ENCODE peak calls at places on chromosomes 4 and X, in ten cellular contexts. One of them, this sample, is unnamed.

GRCh38 chr4:174826660-174827059 is 2.4 kb downstream of the GLRA3 start:
- DNase-seq in stimulated activated CD4-positive, alpha-beta T cell treated with anti-CD3 and anti-CD28 coated beads, Interleukin-15, amount 100 ng/mL, for 1 hour: no peak
- DNase-seq in mucosa of descending colon: no peak
- DNase-seq in GM10248: no peak
- DNase-seq in COR-L47: no peak
- DNase-seq in breast epithelium: no peak
- DNase-seq in brain microvascular endothelial cell: no peak
- DNase-seq in stimulated activated CD8-positive, alpha-beta memory T cell treated with anti-CD3 and anti-CD28 coated beads, Interleukin-4, amount 100 ng/mL, for 24 hours: no peak
- DNase-seq in NCI-H2029 treated with DMSO at 0.1 percent for 48 hours: no peak
- DNase-seq in GM23248: no peak
- DNase-seq in this sample: no peak

GRCh38 chr4:105092356-105092755 is 54.3 kb upstream of the TET2 start:
- DNase-seq in stimulated activated CD4-positive, alpha-beta T cell treated with anti-CD3 and anti-CD28 coated beads, Interleukin-15, amount 100 ng/mL, for 1 hour: no peak
- DNase-seq in mucosa of descending colon: peak
- DNase-seq in GM10248: no peak
- DNase-seq in COR-L47: peak
- DNase-seq in breast epithelium: no peak
- DNase-seq in brain microvascular endothelial cell: peak
- DNase-seq in stimulated activated CD8-positive, alpha-beta memory T cell treated with anti-CD3 and anti-CD28 coated beads, Interleukin-4, amount 100 ng/mL, for 24 hours: no peak
- DNase-seq in NCI-H2029 treated with DMSO at 0.1 percent for 48 hours: peak
- DNase-seq in GM23248: peak
- DNase-seq in this sample: no peak

GRCh38 chr4:97841512-97841911 is 301.8 kb downstream of the STPG2 start:
- DNase-seq in stimulated activated CD4-positive, alpha-beta T cell treated with anti-CD3 and anti-CD28 coated beads, Interleukin-15, amount 100 ng/mL, for 1 hour: no peak
- DNase-seq in mucosa of descending colon: no peak
- DNase-seq in GM10248: no peak
- DNase-seq in COR-L47: no peak
- DNase-seq in breast epithelium: no peak
- DNase-seq in brain microvascular endothelial cell: no peak
- DNase-seq in stimulated activated CD8-positive, alpha-beta memory T cell treated with anti-CD3 and anti-CD28 coated beads, Interleukin-4, amount 100 ng/mL, for 24 hours: no peak
- DNase-seq in NCI-H2029 treated with DMSO at 0.1 percent for 48 hours: no peak
- DNase-seq in GM23248: no peak
- DNase-seq in this sample: no peak

GRCh38 chr4:90603540-90603939 is 476.3 kb downstream of the CCSER1 start:
- DNase-seq in stimulated activated CD4-positive, alpha-beta T cell treated with anti-CD3 and anti-CD28 coated beads, Interleukin-15, amount 100 ng/mL, for 1 hour: no peak
- DNase-seq in mucosa of descending colon: no peak
- DNase-seq in GM10248: no peak
- DNase-seq in COR-L47: no peak
- DNase-seq in breast epithelium: no peak
- DNase-seq in brain microvascular endothelial cell: no peak
- DNase-seq in stimulated activated CD8-positive, alpha-beta memory T cell treated with anti-CD3 and anti-CD28 coated beads, Interleukin-4, amount 100 ng/mL, for 24 hours: no peak
- DNase-seq in NCI-H2029 treated with DMSO at 0.1 percent for 48 hours: no peak
- DNase-seq in GM23248: no peak
- DNase-seq in this sample: no peak

GRCh38 chr4:7328162-7328912 is 106.4 kb downstream of the PSAPL1 start:
- DNase-seq in stimulated activated CD4-positive, alpha-beta T cell treated with anti-CD3 and anti-CD28 coated beads, Interleukin-15, amount 100 ng/mL, for 1 hour: no peak
- DNase-seq in mucosa of descending colon: no peak
- DNase-seq in GM10248: no peak
- DNase-seq in COR-L47: no peak
- DNase-seq in breast epithelium: no peak
- DNase-seq in brain microvascular endothelial cell: no peak
- DNase-seq in stimulated activated CD8-positive, alpha-beta memory T cell treated with anti-CD3 and anti-CD28 coated beads, Interleukin-4, amount 100 ng/mL, for 24 hours: no peak
- DNase-seq in NCI-H2029 treated with DMSO at 0.1 percent for 48 hours: no peak
- DNase-seq in GM23248: no peak
- DNase-seq in this sample: no peak

GRCh38 chr4:57426779-57427395 is 316.7 kb upstream of the IGFBP7 start:
- DNase-seq in stimulated activated CD4-positive, alpha-beta T cell treated with anti-CD3 and anti-CD28 coated beads, Interleukin-15, amount 100 ng/mL, for 1 hour: no peak
- DNase-seq in mucosa of descending colon: peak
- DNase-seq in GM10248: peak
- DNase-seq in COR-L47: peak
- DNase-seq in breast epithelium: no peak
- DNase-seq in brain microvascular endothelial cell: peak
- DNase-seq in stimulated activated CD8-positive, alpha-beta memory T cell treated with anti-CD3 and anti-CD28 coated beads, Interleukin-4, amount 100 ng/mL, for 24 hours: no peak
- DNase-seq in NCI-H2029 treated with DMSO at 0.1 percent for 48 hours: peak
- DNase-seq in GM23248: peak
- DNase-seq in this sample: peak

GRCh38 chrX:3326721-3327120 is 19.7 kb downstream of the MXRA5 start:
- DNase-seq in stimulated activated CD4-positive, alpha-beta T cell treated with anti-CD3 and anti-CD28 coated beads, Interleukin-15, amount 100 ng/mL, for 1 hour: no peak
- DNase-seq in mucosa of descending colon: no peak
- DNase-seq in GM10248: no peak
- DNase-seq in COR-L47: no peak
- DNase-seq in breast epithelium: no peak
- DNase-seq in brain microvascular endothelial cell: no peak
- DNase-seq in stimulated activated CD8-positive, alpha-beta memory T cell treated with anti-CD3 and anti-CD28 coated beads, Interleukin-4, amount 100 ng/mL, for 24 hours: no peak
- DNase-seq in NCI-H2029 treated with DMSO at 0.1 percent for 48 hours: no peak
- DNase-seq in GM23248: peak
- DNase-seq in this sample: no peak

GRCh38 chr4:16226816-16227461 is 668 bp upstream of the TAPT1 start:
- DNase-seq in stimulated activated CD4-positive, alpha-beta T cell treated with anti-CD3 and anti-CD28 coated beads, Interleukin-15, amount 100 ng/mL, for 1 hour: peak
- DNase-seq in mucosa of descending colon: peak
- DNase-seq in GM10248: peak
- DNase-seq in COR-L47: peak
- DNase-seq in breast epithelium: peak
- DNase-seq in brain microvascular endothelial cell: peak
- DNase-seq in stimulated activated CD8-positive, alpha-beta memory T cell treated with anti-CD3 and anti-CD28 coated beads, Interleukin-4, amount 100 ng/mL, for 24 hours: peak
- DNase-seq in NCI-H2029 treated with DMSO at 0.1 percent for 48 hours: no peak
- DNase-seq in GM23248: peak
- DNase-seq in this sample: no peak

GRCh38 chr4:143286058-143286457 is 50.6 kb upstream of the GAB1 start:
- DNase-seq in stimulated activated CD4-positive, alpha-beta T cell treated with anti-CD3 and anti-CD28 coated beads, Interleukin-15, amount 100 ng/mL, for 1 hour: no peak
- DNase-seq in mucosa of descending colon: no peak
- DNase-seq in GM10248: no peak
- DNase-seq in COR-L47: no peak
- DNase-seq in breast epithelium: no peak
- DNase-seq in brain microvascular endothelial cell: no peak
- DNase-seq in stimulated activated CD8-positive, alpha-beta memory T cell treated with anti-CD3 and anti-CD28 coated beads, Interleukin-4, amount 100 ng/mL, for 24 hours: no peak
- DNase-seq in NCI-H2029 treated with DMSO at 0.1 percent for 48 hours: no peak
- DNase-seq in GM23248: peak
- DNase-seq in this sample: no peak

GRCh38 chrX:134324359-134324758 is 87.4 kb downstream of the CCDC160 start:
- DNase-seq in stimulated activated CD4-positive, alpha-beta T cell treated with anti-CD3 and anti-CD28 coated beads, Interleukin-15, amount 100 ng/mL, for 1 hour: no peak
- DNase-seq in mucosa of descending colon: no peak
- DNase-seq in GM10248: no peak
- DNase-seq in COR-L47: no peak
- DNase-seq in breast epithelium: no peak
- DNase-seq in brain microvascular endothelial cell: no peak
- DNase-seq in stimulated activated CD8-positive, alpha-beta memory T cell treated with anti-CD3 and anti-CD28 coated beads, Interleukin-4, amount 100 ng/mL, for 24 hours: no peak
- DNase-seq in NCI-H2029 treated with DMSO at 0.1 percent for 48 hours: no peak
- DNase-seq in GM23248: no peak
- DNase-seq in this sample: no peak

GRCh38 chr4:177229331-177229730 is 80.3 kb upstream of the NEIL3 start:
- DNase-seq in stimulated activated CD4-positive, alpha-beta T cell treated with anti-CD3 and anti-CD28 coated beads, Interleukin-15, amount 100 ng/mL, for 1 hour: no peak
- DNase-seq in mucosa of descending colon: no peak
- DNase-seq in GM10248: no peak
- DNase-seq in COR-L47: no peak
- DNase-seq in breast epithelium: no peak
- DNase-seq in brain microvascular endothelial cell: no peak
- DNase-seq in stimulated activated CD8-positive, alpha-beta memory T cell treated with anti-CD3 and anti-CD28 coated beads, Interleukin-4, amount 100 ng/mL, for 24 hours: no peak
- DNase-seq in NCI-H2029 treated with DMSO at 0.1 percent for 48 hours: no peak
- DNase-seq in GM23248: peak
- DNase-seq in this sample: no peak

GRCh38 chrX:140346711-140347110 is 158.2 kb downstream of the SOX3 start:
- DNase-seq in stimulated activated CD4-positive, alpha-beta T cell treated with anti-CD3 and anti-CD28 coated beads, Interleukin-15, amount 100 ng/mL, for 1 hour: no peak
- DNase-seq in mucosa of descending colon: no peak
- DNase-seq in GM10248: no peak
- DNase-seq in COR-L47: no peak
- DNase-seq in breast epithelium: no peak
- DNase-seq in brain microvascular endothelial cell: no peak
- DNase-seq in stimulated activated CD8-positive, alpha-beta memory T cell treated with anti-CD3 and anti-CD28 coated beads, Interleukin-4, amount 100 ng/mL, for 24 hours: no peak
- DNase-seq in NCI-H2029 treated with DMSO at 0.1 percent for 48 hours: no peak
- DNase-seq in GM23248: peak
- DNase-seq in this sample: no peak

GRCh38 chrX:57641338-57641737 is 38.7 kb downstream of the NLRP2B start:
- DNase-seq in stimulated activated CD4-positive, alpha-beta T cell treated with anti-CD3 and anti-CD28 coated beads, Interleukin-15, amount 100 ng/mL, for 1 hour: no peak
- DNase-seq in mucosa of descending colon: no peak
- DNase-seq in GM10248: no peak
- DNase-seq in COR-L47: no peak
- DNase-seq in breast epithelium: no peak
- DNase-seq in brain microvascular endothelial cell: no peak
- DNase-seq in stimulated activated CD8-positive, alpha-beta memory T cell treated with anti-CD3 and anti-CD28 coated beads, Interleukin-4, amount 100 ng/mL, for 24 hours: no peak
- DNase-seq in NCI-H2029 treated with DMSO at 0.1 percent for 48 hours: no peak
- DNase-seq in GM23248: no peak
- DNase-seq in this sample: no peak

GRCh38 chrX:134377537-134377936 is 82.4 kb upstream of the HPRT1 start:
- DNase-seq in stimulated activated CD4-positive, alpha-beta T cell treated with anti-CD3 and anti-CD28 coated beads, Interleukin-15, amount 100 ng/mL, for 1 hour: no peak
- DNase-seq in mucosa of descending colon: peak
- DNase-seq in GM10248: no peak
- DNase-seq in COR-L47: no peak
- DNase-seq in breast epithelium: no peak
- DNase-seq in brain microvascular endothelial cell: peak
- DNase-seq in stimulated activated CD8-positive, alpha-beta memory T cell treated with anti-CD3 and anti-CD28 coated beads, Interleukin-4, amount 100 ng/mL, for 24 hours: no peak
- DNase-seq in NCI-H2029 treated with DMSO at 0.1 percent for 48 hours: no peak
- DNase-seq in GM23248: peak
- DNase-seq in this sample: no peak

GRCh38 chr4:106502106-106502699 is 133.6 kb upstream of the GIMD1 start:
- DNase-seq in stimulated activated CD4-positive, alpha-beta T cell treated with anti-CD3 and anti-CD28 coated beads, Interleukin-15, amount 100 ng/mL, for 1 hour: no peak
- DNase-seq in mucosa of descending colon: peak
- DNase-seq in GM10248: peak
- DNase-seq in COR-L47: peak
- DNase-seq in breast epithelium: peak
- DNase-seq in brain microvascular endothelial cell: peak
- DNase-seq in stimulated activated CD8-positive, alpha-beta memory T cell treated with anti-CD3 and anti-CD28 coated beads, Interleukin-4, amount 100 ng/mL, for 24 hours: peak
- DNase-seq in NCI-H2029 treated with DMSO at 0.1 percent for 48 hours: peak
- DNase-seq in GM23248: peak
- DNase-seq in this sample: no peak

GRCh38 chr4:141391771-141392170 is 171.1 kb downstream of the ZNF330 start:
- DNase-seq in stimulated activated CD4-positive, alpha-beta T cell treated with anti-CD3 and anti-CD28 coated beads, Interleukin-15, amount 100 ng/mL, for 1 hour: no peak
- DNase-seq in mucosa of descending colon: no peak
- DNase-seq in GM10248: no peak
- DNase-seq in COR-L47: peak
- DNase-seq in breast epithelium: no peak
- DNase-seq in brain microvascular endothelial cell: no peak
- DNase-seq in stimulated activated CD8-positive, alpha-beta memory T cell treated with anti-CD3 and anti-CD28 coated beads, Interleukin-4, amount 100 ng/mL, for 24 hours: no peak
- DNase-seq in NCI-H2029 treated with DMSO at 0.1 percent for 48 hours: peak
- DNase-seq in GM23248: no peak
- DNase-seq in this sample: peak

GRCh38 chr4:153137168-153137567 is 67.1 kb upstream of the TRIM2 start:
- DNase-seq in stimulated activated CD4-positive, alpha-beta T cell treated with anti-CD3 and anti-CD28 coated beads, Interleukin-15, amount 100 ng/mL, for 1 hour: no peak
- DNase-seq in mucosa of descending colon: no peak
- DNase-seq in GM10248: no peak
- DNase-seq in COR-L47: no peak
- DNase-seq in breast epithelium: no peak
- DNase-seq in brain microvascular endothelial cell: peak
- DNase-seq in stimulated activated CD8-positive, alpha-beta memory T cell treated with anti-CD3 and anti-CD28 coated beads, Interleukin-4, amount 100 ng/mL, for 24 hours: no peak
- DNase-seq in NCI-H2029 treated with DMSO at 0.1 percent for 48 hours: no peak
- DNase-seq in GM23248: peak
- DNase-seq in this sample: no peak

GRCh38 chr4:118732591-118733330 is 47.6 kb downstream of the METTL14 start:
- DNase-seq in stimulated activated CD4-positive, alpha-beta T cell treated with anti-CD3 and anti-CD28 coated beads, Interleukin-15, amount 100 ng/mL, for 1 hour: no peak
- DNase-seq in mucosa of descending colon: no peak
- DNase-seq in GM10248: no peak
- DNase-seq in COR-L47: no peak
- DNase-seq in breast epithelium: no peak
- DNase-seq in brain microvascular endothelial cell: peak
- DNase-seq in stimulated activated CD8-positive, alpha-beta memory T cell treated with anti-CD3 and anti-CD28 coated beads, Interleukin-4, amount 100 ng/mL, for 24 hours: no peak
- DNase-seq in NCI-H2029 treated with DMSO at 0.1 percent for 48 hours: no peak
- DNase-seq in GM23248: peak
- DNase-seq in this sample: no peak

GRCh38 chr4:137226221-137226620 is 306.1 kb downstream of the PCDH18 start:
- DNase-seq in stimulated activated CD4-positive, alpha-beta T cell treated with anti-CD3 and anti-CD28 coated beads, Interleukin-15, amount 100 ng/mL, for 1 hour: no peak
- DNase-seq in mucosa of descending colon: no peak
- DNase-seq in GM10248: no peak
- DNase-seq in COR-L47: no peak
- DNase-seq in breast epithelium: no peak
- DNase-seq in brain microvascular endothelial cell: no peak
- DNase-seq in stimulated activated CD8-positive, alpha-beta memory T cell treated with anti-CD3 and anti-CD28 coated beads, Interleukin-4, amount 100 ng/mL, for 24 hours: no peak
- DNase-seq in NCI-H2029 treated with DMSO at 0.1 percent for 48 hours: no peak
- DNase-seq in GM23248: peak
- DNase-seq in this sample: no peak

GRCh38 chr4:86895692-86896488 is 3.7 kb upstream of the C4orf36 start:
- DNase-seq in stimulated activated CD4-positive, alpha-beta T cell treated with anti-CD3 and anti-CD28 coated beads, Interleukin-15, amount 100 ng/mL, for 1 hour: no peak
- DNase-seq in mucosa of descending colon: peak
- DNase-seq in GM10248: peak
- DNase-seq in COR-L47: peak
- DNase-seq in breast epithelium: no peak
- DNase-seq in brain microvascular endothelial cell: peak
- DNase-seq in stimulated activated CD8-positive, alpha-beta memory T cell treated with anti-CD3 and anti-CD28 coated beads, Interleukin-4, amount 100 ng/mL, for 24 hours: no peak
- DNase-seq in NCI-H2029 treated with DMSO at 0.1 percent for 48 hours: peak
- DNase-seq in GM23248: peak
- DNase-seq in this sample: no peak

GRCh38 chr4:3442959-3443749 is 1.4 kb downstream of the HGFAC start:
- DNase-seq in stimulated activated CD4-positive, alpha-beta T cell treated with anti-CD3 and anti-CD28 coated beads, Interleukin-15, amount 100 ng/mL, for 1 hour: peak
- DNase-seq in mucosa of descending colon: peak
- DNase-seq in GM10248: peak
- DNase-seq in COR-L47: peak
- DNase-seq in breast epithelium: no peak
- DNase-seq in brain microvascular endothelial cell: no peak
- DNase-seq in stimulated activated CD8-positive, alpha-beta memory T cell treated with anti-CD3 and anti-CD28 coated beads, Interleukin-4, amount 100 ng/mL, for 24 hours: peak
- DNase-seq in NCI-H2029 treated with DMSO at 0.1 percent for 48 hours: no peak
- DNase-seq in GM23248: peak
- DNase-seq in this sample: no peak

GRCh38 chr4:7985891-7986441 is 46.3 kb upstream of the AFAP1 start:
- DNase-seq in stimulated activated CD4-positive, alpha-beta T cell treated with anti-CD3 and anti-CD28 coated beads, Interleukin-15, amount 100 ng/mL, for 1 hour: no peak
- DNase-seq in mucosa of descending colon: no peak
- DNase-seq in GM10248: no peak
- DNase-seq in COR-L47: no peak
- DNase-seq in breast epithelium: no peak
- DNase-seq in brain microvascular endothelial cell: peak
- DNase-seq in stimulated activated CD8-positive, alpha-beta memory T cell treated with anti-CD3 and anti-CD28 coated beads, Interleukin-4, amount 100 ng/mL, for 24 hours: no peak
- DNase-seq in NCI-H2029 treated with DMSO at 0.1 percent for 48 hours: no peak
- DNase-seq in GM23248: no peak
- DNase-seq in this sample: no peak

GRCh38 chrX:10288400-10288799 is 131.6 kb downstream of the CLCN4 start:
- DNase-seq in stimulated activated CD4-positive, alpha-beta T cell treated with anti-CD3 and anti-CD28 coated beads, Interleukin-15, amount 100 ng/mL, for 1 hour: no peak
- DNase-seq in mucosa of descending colon: no peak
- DNase-seq in GM10248: no peak
- DNase-seq in COR-L47: no peak
- DNase-seq in breast epithelium: no peak
- DNase-seq in brain microvascular endothelial cell: no peak
- DNase-seq in stimulated activated CD8-positive, alpha-beta memory T cell treated with anti-CD3 and anti-CD28 coated beads, Interleukin-4, amount 100 ng/mL, for 24 hours: no peak
- DNase-seq in NCI-H2029 treated with DMSO at 0.1 percent for 48 hours: no peak
- DNase-seq in GM23248: no peak
- DNase-seq in this sample: no peak

GRCh38 chr4:83361416-83362196 is 27.0 kb upstream of the HPSE start:
- DNase-seq in stimulated activated CD4-positive, alpha-beta T cell treated with anti-CD3 and anti-CD28 coated beads, Interleukin-15, amount 100 ng/mL, for 1 hour: no peak
- DNase-seq in mucosa of descending colon: no peak
- DNase-seq in GM10248: no peak
- DNase-seq in COR-L47: no peak
- DNase-seq in breast epithelium: no peak
- DNase-seq in brain microvascular endothelial cell: no peak
- DNase-seq in stimulated activated CD8-positive, alpha-beta memory T cell treated with anti-CD3 and anti-CD28 coated beads, Interleukin-4, amount 100 ng/mL, for 24 hours: no peak
- DNase-seq in NCI-H2029 treated with DMSO at 0.1 percent for 48 hours: no peak
- DNase-seq in GM23248: no peak
- DNase-seq in this sample: no peak

GRCh38 chr4:823761-824460 is 2.0 kb downstream of the CPLX1 start:
- DNase-seq in stimulated activated CD4-positive, alpha-beta T cell treated with anti-CD3 and anti-CD28 coated beads, Interleukin-15, amount 100 ng/mL, for 1 hour: no peak
- DNase-seq in mucosa of descending colon: no peak
- DNase-seq in GM10248: no peak
- DNase-seq in COR-L47: no peak
- DNase-seq in breast epithelium: no peak
- DNase-seq in brain microvascular endothelial cell: no peak
- DNase-seq in stimulated activated CD8-positive, alpha-beta memory T cell treated with anti-CD3 and anti-CD28 coated beads, Interleukin-4, amount 100 ng/mL, for 24 hours: no peak
- DNase-seq in NCI-H2029 treated with DMSO at 0.1 percent for 48 hours: no peak
- DNase-seq in GM23248: no peak
- DNase-seq in this sample: no peak

GRCh38 chr4:15451181-15451865 is 18.4 kb upstream of the CC2D2A start:
- DNase-seq in stimulated activated CD4-positive, alpha-beta T cell treated with anti-CD3 and anti-CD28 coated beads, Interleukin-15, amount 100 ng/mL, for 1 hour: no peak
- DNase-seq in mucosa of descending colon: no peak
- DNase-seq in GM10248: no peak
- DNase-seq in COR-L47: no peak
- DNase-seq in breast epithelium: no peak
- DNase-seq in brain microvascular endothelial cell: peak
- DNase-seq in stimulated activated CD8-positive, alpha-beta memory T cell treated with anti-CD3 and anti-CD28 coated beads, Interleukin-4, amount 100 ng/mL, for 24 hours: no peak
- DNase-seq in NCI-H2029 treated with DMSO at 0.1 percent for 48 hours: no peak
- DNase-seq in GM23248: peak
- DNase-seq in this sample: no peak

GRCh38 chr4:141309864-141310263 is 89.2 kb downstream of the ZNF330 start:
- DNase-seq in stimulated activated CD4-positive, alpha-beta T cell treated with anti-CD3 and anti-CD28 coated beads, Interleukin-15, amount 100 ng/mL, for 1 hour: no peak
- DNase-seq in mucosa of descending colon: no peak
- DNase-seq in GM10248: no peak
- DNase-seq in COR-L47: no peak
- DNase-seq in breast epithelium: no peak
- DNase-seq in brain microvascular endothelial cell: no peak
- DNase-seq in stimulated activated CD8-positive, alpha-beta memory T cell treated with anti-CD3 and anti-CD28 coated beads, Interleukin-4, amount 100 ng/mL, for 24 hours: no peak
- DNase-seq in NCI-H2029 treated with DMSO at 0.1 percent for 48 hours: no peak
- DNase-seq in GM23248: no peak
- DNase-seq in this sample: no peak

GRCh38 chr4:89196056-89196674 is 84.8 kb downstream of the TIGD2 start:
- DNase-seq in stimulated activated CD4-positive, alpha-beta T cell treated with anti-CD3 and anti-CD28 coated beads, Interleukin-15, amount 100 ng/mL, for 1 hour: no peak
- DNase-seq in mucosa of descending colon: no peak
- DNase-seq in GM10248: no peak
- DNase-seq in COR-L47: no peak
- DNase-seq in breast epithelium: no peak
- DNase-seq in brain microvascular endothelial cell: no peak
- DNase-seq in stimulated activated CD8-positive, alpha-beta memory T cell treated with anti-CD3 and anti-CD28 coated beads, Interleukin-4, amount 100 ng/mL, for 24 hours: no peak
- DNase-seq in NCI-H2029 treated with DMSO at 0.1 percent for 48 hours: no peak
- DNase-seq in GM23248: peak
- DNase-seq in this sample: no peak

This sample was measured in NCI-H2081 treated with DMSO at 0.1 percent for 48 hours.